ENCODE peak calls at places on chromosomes 6 and 20, in five cellular contexts. One of them, this sample, is unnamed.

GRCh38 chr6:169263836-169264608 is 10.4 kb upstream of the THBS2 start:
- DNase-seq in HepG2: no peak
- DNase-seq in GM12891: no peak
- DNase-seq in K562: no peak
- DNase-seq in H1: no peak
- DNase-seq in this sample: no peak

GRCh38 chr6:27168108-27168507 is 79.4 kb upstream of the PRSS16 start:
- DNase-seq in HepG2: no peak
- DNase-seq in GM12891: no peak
- DNase-seq in K562: no peak
- DNase-seq in H1: no peak
- DNase-seq in this sample: no peak

GRCh38 chr6:1068068-1068467 is 243.8 kb upstream of the FOXQ1 start:
- DNase-seq in HepG2: peak
- DNase-seq in GM12891: no peak
- DNase-seq in K562: no peak
- DNase-seq in H1: no peak
- DNase-seq in this sample: no peak

GRCh38 chr6:135488023-135488422 is 9.5 kb downstream of the AHI1 start:
- DNase-seq in HepG2: no peak
- DNase-seq in GM12891: no peak
- DNase-seq in K562: no peak
- DNase-seq in H1: no peak
- DNase-seq in this sample: no peak

GRCh38 chr6:136717297-136717990 is 74.8 kb downstream of the MAP3K5 start:
- DNase-seq in HepG2: no peak
- DNase-seq in GM12891: no peak
- DNase-seq in K562: no peak
- DNase-seq in H1: no peak
- DNase-seq in this sample: no peak

GRCh38 chr6:117668736-117669135 is 6.5 kb upstream of the NUS1 start:
- DNase-seq in HepG2: no peak
- DNase-seq in GM12891: no peak
- DNase-seq in K562: no peak
- DNase-seq in H1: no peak
- DNase-seq in this sample: no peak

GRCh38 chr20:5195655-5196054 is 68.8 kb downstream of the CDS2 start:
- DNase-seq in HepG2: no peak
- DNase-seq in GM12891: no peak
- DNase-seq in K562: no peak
- DNase-seq in H1: no peak
- DNase-seq in this sample: no peak

GRCh38 chr6:110353420-110353819 is 4.7 kb downstream of the METTL24 start:
- DNase-seq in HepG2: no peak
- DNase-seq in GM12891: no peak
- DNase-seq in K562: no peak
- DNase-seq in H1: no peak
- DNase-seq in this sample: no peak

GRCh38 chr6:85395746-85396145 is 54.1 kb upstream of the NT5E start:
- DNase-seq in HepG2: no peak
- DNase-seq in GM12891: no peak
- DNase-seq in K562: no peak
- DNase-seq in H1: no peak
- DNase-seq in this sample: no peak

GRCh38 chr20:1460275-1460674 is 6.4 kb downstream of the NSFL1C start:
- DNase-seq in HepG2: no peak
- DNase-seq in GM12891: no peak
- DNase-seq in K562: no peak
- DNase-seq in H1: no peak
- DNase-seq in this sample: no peak

GRCh38 chr6:79711167-79711566 is 80.0 kb downstream of the SH3BGRL2 start:
- DNase-seq in HepG2: no peak
- DNase-seq in GM12891: no peak
- DNase-seq in K562: no peak
- DNase-seq in H1: no peak
- DNase-seq in this sample: no peak
- TF ChIP-seq TAF1 in HepG2: no peak
- TF ChIP-seq TAF1 in GM12891: no peak
- TF ChIP-seq TAF1 in K562: no peak
- TF ChIP-seq TAF1 in H1: no peak
- TF ChIP-seq TAF1 in this sample: no peak

GRCh38 chr20:52972190-52972937 is at the start of gene TSHZ2:
- DNase-seq in HepG2: peak
- DNase-seq in GM12891: no peak
- DNase-seq in K562: no peak
- DNase-seq in H1: no peak
- DNase-seq in this sample: no peak
- TF ChIP-seq POLR2AphosphoS5 in HepG2: no peak
- TF ChIP-seq POLR2AphosphoS5 in GM12891: no peak
- TF ChIP-seq POLR2AphosphoS5 in K562: no peak
- TF ChIP-seq POLR2AphosphoS5 in H1: no peak
- TF ChIP-seq POLR2AphosphoS5 in this sample: no peak

GRCh38 chr6:118708055-118708454 is 56.7 kb upstream of the CEP85L start:
- DNase-seq in HepG2: no peak
- DNase-seq in GM12891: no peak
- DNase-seq in K562: peak
- DNase-seq in H1: no peak
- DNase-seq in this sample: no peak
- TF ChIP-seq POLR2A in HepG2: no peak
- TF ChIP-seq POLR2A in GM12891: no peak
- TF ChIP-seq POLR2A in K562: peak
- TF ChIP-seq POLR2A in H1: no peak
- TF ChIP-seq POLR2A in this sample: no peak

GRCh38 chr6:147060636-147061035 is 143.6 kb upstream of the STXBP5 start:
- DNase-seq in HepG2: peak
- DNase-seq in GM12891: no peak
- DNase-seq in K562: no peak
- DNase-seq in H1: no peak
- DNase-seq in this sample: no peak

GRCh38 chr6:147067184-147067583 is 137.0 kb upstream of the STXBP5 start:
- DNase-seq in HepG2: peak
- DNase-seq in GM12891: no peak
- DNase-seq in K562: no peak
- DNase-seq in H1: no peak
- DNase-seq in this sample: no peak

GRCh38 chr6:147061152-147061551 is 143.1 kb upstream of the STXBP5 start:
- DNase-seq in HepG2: no peak
- DNase-seq in GM12891: no peak
- DNase-seq in K562: no peak
- DNase-seq in H1: no peak
- DNase-seq in this sample: no peak

GRCh38 chr6:147065786-147066185 is 138.4 kb upstream of the STXBP5 start:
- DNase-seq in HepG2: peak
- DNase-seq in GM12891: no peak
- DNase-seq in K562: no peak
- DNase-seq in H1: no peak
- DNase-seq in this sample: no peak

GRCh38 chr6:147063469-147064031 is 140.7 kb upstream of the STXBP5 start:
- DNase-seq in HepG2: peak
- DNase-seq in GM12891: no peak
- DNase-seq in K562: no peak
- DNase-seq in H1: no peak
- DNase-seq in this sample: no peak
- TF ChIP-seq TAF1 in HepG2: no peak
- TF ChIP-seq TAF1 in GM12891: no peak
- TF ChIP-seq TAF1 in K562: no peak
- TF ChIP-seq TAF1 in H1: no peak
- TF ChIP-seq TAF1 in this sample: no peak

GRCh38 chr6:42563697-42564495 is at the start of gene UBR2:
- DNase-seq in HepG2: peak
- DNase-seq in GM12891: peak
- DNase-seq in K562: peak
- DNase-seq in H1: peak
- DNase-seq in this sample: peak
- TF ChIP-seq POLR2AphosphoS5 in HepG2: peak
- TF ChIP-seq POLR2AphosphoS5 in GM12891: peak
- TF ChIP-seq POLR2AphosphoS5 in K562: peak
- TF ChIP-seq POLR2AphosphoS5 in H1: peak
- TF ChIP-seq POLR2AphosphoS5 in this sample: peak